ENCODE peak calls at places on chromosome 21, in seven cellular contexts. One of them, this sample, is unnamed.

GRCh38 chr21:32771134-32771523 is 426 bp downstream of the PAXBP1 start:
- DNase-seq in GM12878: no peak
- DNase-seq in EH: peak; percentile 68
- DNase-seq in caudate nucleus: peak; percentile 53
- DNase-seq in activated naive CD4-positive, alpha-beta T cell treated with anti-CD3 and anti-CD28 coated beads for 36 hours: peak; percentile 67
- DNase-seq in HuH-7.5: peak; percentile 18
- DNase-seq in WTC11: peak; percentile 61
- DNase-seq in this sample: peak; percentile 62

GRCh38 chr21:43763901-43764523 is 12.1 kb downstream of the CSTB start:
- DNase-seq in HuH-7.5: no peak
- DNase-seq in activated naive CD4-positive, alpha-beta T cell treated with anti-CD3 and anti-CD28 coated beads for 36 hours: no peak
- DNase-seq in caudate nucleus: no peak
- DNase-seq in EH: no peak
- DNase-seq in GM12878: no peak
- DNase-seq in WTC11: no peak
- DNase-seq in this sample: no peak

GRCh38 chr21:42028754-42029385 is 18.7 kb upstream of the ZBTB21 start:
- DNase-seq in EH: no peak
- DNase-seq in activated naive CD4-positive, alpha-beta T cell treated with anti-CD3 and anti-CD28 coated beads for 36 hours: no peak
- DNase-seq in WTC11: no peak
- DNase-seq in HuH-7.5: no peak
- DNase-seq in caudate nucleus: no peak
- DNase-seq in GM12878: no peak
- DNase-seq in this sample: no peak

GRCh38 chr21:20949884-20950283 is 48.3 kb upstream of the NCAM2 start:
- DNase-seq in HuH-7.5: no peak
- DNase-seq in caudate nucleus: no peak
- DNase-seq in activated naive CD4-positive, alpha-beta T cell treated with anti-CD3 and anti-CD28 coated beads for 36 hours: no peak
- DNase-seq in GM12878: no peak
- DNase-seq in EH: no peak
- DNase-seq in WTC11: no peak
- DNase-seq in this sample: no peak

GRCh38 chr21:31892686-31893085 is 19.9 kb downstream of the HUNK start:
- DNase-seq in caudate nucleus: no peak
- DNase-seq in WTC11: peak; percentile 43
- DNase-seq in HuH-7.5: no peak
- DNase-seq in GM12878: no peak
- DNase-seq in activated naive CD4-positive, alpha-beta T cell treated with anti-CD3 and anti-CD28 coated beads for 36 hours: no peak
- DNase-seq in EH: no peak
- DNase-seq in this sample: no peak

GRCh38 chr21:28136687-28137086 is 856.0 kb downstream of the LTN1 start:
- DNase-seq in HuH-7.5: no peak
- DNase-seq in WTC11: no peak
- DNase-seq in caudate nucleus: no peak
- DNase-seq in GM12878: no peak
- DNase-seq in activated naive CD4-positive, alpha-beta T cell treated with anti-CD3 and anti-CD28 coated beads for 36 hours: no peak
- DNase-seq in EH: peak; percentile 86
- DNase-seq in this sample: no peak

GRCh38 chr21:42080788-42081083 is 9.6 kb downstream of the UMODL1 start:
- DNase-seq in activated naive CD4-positive, alpha-beta T cell treated with anti-CD3 and anti-CD28 coated beads for 36 hours: no peak
- DNase-seq in WTC11: no peak
- DNase-seq in caudate nucleus: no peak
- DNase-seq in HuH-7.5: no peak
- DNase-seq in GM12878: no peak
- DNase-seq in EH: peak; percentile 91
- DNase-seq in this sample: peak; percentile 72

GRCh38 chr21:32371913-32372314 is 20.9 kb downstream of the URB1 start:
- DNase-seq in EH: peak; percentile 84
- DNase-seq in caudate nucleus: no peak
- DNase-seq in HuH-7.5: no peak
- DNase-seq in GM12878: no peak
- DNase-seq in WTC11: no peak
- DNase-seq in activated naive CD4-positive, alpha-beta T cell treated with anti-CD3 and anti-CD28 coated beads for 36 hours: peak; percentile 18
- DNase-seq in this sample: peak; percentile 93

GRCh38 chr21:29192999-29193563 is 62.6 kb downstream of the MAP3K7CL start:
- DNase-seq in WTC11: no peak
- DNase-seq in GM12878: no peak
- DNase-seq in EH: peak; percentile 75
- DNase-seq in caudate nucleus: no peak
- DNase-seq in activated naive CD4-positive, alpha-beta T cell treated with anti-CD3 and anti-CD28 coated beads for 36 hours: no peak
- DNase-seq in HuH-7.5: no peak
- DNase-seq in this sample: no peak

GRCh38 chr21:25568230-25568629 is 39.1 kb downstream of the MRPL39 start:
- DNase-seq in activated naive CD4-positive, alpha-beta T cell treated with anti-CD3 and anti-CD28 coated beads for 36 hours: no peak
- DNase-seq in GM12878: no peak
- DNase-seq in caudate nucleus: no peak
- DNase-seq in WTC11: no peak
- DNase-seq in EH: no peak
- DNase-seq in HuH-7.5: no peak
- DNase-seq in this sample: peak; percentile 83

GRCh38 chr21:31180256-31181088 is 142.2 kb upstream of the KRTAP19-8 start:
- DNase-seq in activated naive CD4-positive, alpha-beta T cell treated with anti-CD3 and anti-CD28 coated beads for 36 hours: peak; percentile 52
- DNase-seq in GM12878: no peak
- DNase-seq in caudate nucleus: no peak
- DNase-seq in EH: peak; percentile 32
- DNase-seq in WTC11: no peak
- DNase-seq in HuH-7.5: peak; percentile 13
- DNase-seq in this sample: peak; percentile 74